ENCODE peak calls at places on chromosomes 6 and 20, in seven cellular contexts. V is ELR; U is central memory CD4-positive, alpha-beta T cell; Z is lower lobe of right lung; K is activated CD8-positive, alpha-beta memory T cell treated with anti-CD3 and anti-CD28 coated beads for 4 hours; H is T-helper 2 cell; T is ureter. M is an unnamed sample.

GRCh38 chr6:100096356-100096755 is 102.3 kb upstream of the MCHR2 start:
- DNase-seq in V (peak; percentile 25), U (no peak), Z (no peak), K (no peak), H (no peak), T (no peak), M (no peak)

GRCh38 chr6:110529355-110529754 is 52.9 kb upstream of the SLC22A16 start:
- DNase-seq in V (peak; percentile 86), U (no peak), Z (no peak), K (no peak), H (no peak), T (no peak), M (peak; percentile 76)

GRCh38 chr6:47343631-47344421 is 34.1 kb upstream of the TNFRSF21 start:
- DNase-seq in V (no peak), U (no peak), Z (no peak), K (no peak), H (no peak), T (no peak), M (no peak)

GRCh38 chr6:117352466-117353081 is 73.2 kb downstream of the ROS1 start:
- DNase-seq in V (peak; percentile 63), U (no peak), Z (no peak), K (no peak), H (no peak), T (no peak), M (no peak)

GRCh38 chr20:2840967-2841531 is 504 bp downstream of the VPS16 start:
- DNase-seq in V (peak; percentile 83), U (peak; percentile 39), Z (peak; percentile 74), K (no peak), H (no peak), T (peak; percentile 65), M (no peak)

GRCh38 chr6:106014930-106015329 is 71.2 kb upstream of the PRDM1 start:
- DNase-seq in V (no peak), U (no peak), Z (no peak), K (no peak), H (no peak), T (no peak), M (no peak)

GRCh38 chr20:53839423-53840176 is 230.8 kb downstream of the BCAS1 start:
- DNase-seq in V (no peak), U (peak; percentile 72), Z (peak; percentile 56), K (peak; percentile 45), H (no peak), T (no peak), M (no peak)

GRCh38 chr6:89564752-89565427 is 73.7 kb downstream of the LYRM2 start:
- DNase-seq in V (no peak), U (no peak), Z (no peak), K (no peak), H (no peak), T (no peak), M (no peak)

GRCh38 chr6:148335582-148335981 is 7.1 kb upstream of the SASH1 start:
- DNase-seq in V (peak; percentile 76), U (no peak), Z (no peak), K (no peak), H (no peak), T (no peak), M (no peak)

GRCh38 chr6:148761532-148761951 is 14.7 kb downstream of the UST start:
- DNase-seq in V (no peak), U (peak; percentile 64), Z (peak; percentile 62), K (no peak), H (no peak), T (no peak), M (no peak)

GRCh38 chr6:104527311-104527710 is 332.4 kb downstream of the HACE1 start:
- DNase-seq in V (no peak), U (no peak), Z (no peak), K (no peak), H (no peak), T (no peak), M (no peak)

GRCh38 chr20:31593221-31594001 is 11.7 kb upstream of the ID1 start:
- DNase-seq in V (peak; percentile 100), U (no peak), Z (peak; percentile 71), K (no peak), H (no peak), T (peak; percentile 93), M (no peak)

GRCh38 chr6:40906759-40907158 is 132.3 kb downstream of the UNC5CL start:
- DNase-seq in V (peak; percentile 72), U (no peak), Z (no peak), K (no peak), H (no peak), T (no peak), M (no peak)

GRCh38 chr6:44128020-44128917 is 915 bp downstream of the TMEM63B start:
- DNase-seq in V (peak; percentile 74), U (no peak), Z (peak; percentile 67), K (no peak), H (no peak), T (peak; percentile 61), M (no peak)

GRCh38 chr6:168901076-168901475 is 352.6 kb downstream of the THBS2 start:
- DNase-seq in V (no peak), U (no peak), Z (no peak), K (no peak), H (no peak), T (no peak), M (no peak)

M was measured in HFF-Myc.